ENCODE peak calls at places on chromosomes 13 and 19, in eight cellular contexts. U, O, D, R, E, A, G and T are unnamed samples.

GRCh38 chr13:95710313-95710712 is 33.4 kb downstream of the DNAJC3 start:
- DNase-seq in R (no peak), D (no peak), G (no peak), U (no peak), O (no peak), E (no peak), A (peak), T (peak)

GRCh38 chr13:95477187-95477586 is 75.3 kb upstream of the CLDN10 start:
- DNase-seq in O (no peak), U (no peak), A (no peak), E (no peak), D (no peak), G (no peak), R (no peak), T (no peak)

GRCh38 chr13:73521291-73521626 is 462.5 kb downstream of the KLF5 start:
- DNase-seq in O (no peak), D (no peak), R (no peak), U (no peak), A (no peak), E (no peak), G (peak), T (no peak)

GRCh38 chr19:34232566-34233481 is 21.5 kb upstream of the GARRE1 start:
- DNase-seq in O (no peak), U (peak), R (no peak), G (no peak), E (no peak), D (no peak), A (peak), T (peak)

GRCh38 chr19:35344511-35345031 is 3.1 kb upstream of the FFAR1 start:
- DNase-seq in E (no peak), U (peak), G (no peak), R (no peak), A (no peak), D (no peak), O (no peak), T (no peak)

GRCh38 chr19:1847684-1848398 is 442 bp downstream of the REXO1 start:
- DNase-seq in O (peak), A (no peak), D (no peak), G (no peak), R (no peak), U (no peak), E (peak), T (no peak)

GRCh38 chr19:3459322-3459881 is 20.9 kb downstream of the SMIM24 start:
- DNase-seq in O (no peak), D (peak), A (peak), E (peak), R (no peak), G (no peak), U (peak), T (peak)

GRCh38 chr19:38665950-38666661 is 18.7 kb downstream of the ACTN4 start:
- DNase-seq in R (no peak), U (peak), D (peak), A (no peak), G (no peak), E (no peak), O (no peak), T (no peak)

GRCh38 chr13:106263801-106264200 is 271.7 kb downstream of the EFNB2 start:
- DNase-seq in U (no peak), E (no peak), R (no peak), A (peak), G (no peak), O (no peak), D (no peak), T (no peak)

GRCh38 chr19:4069331-4069959 is 2.7 kb upstream of the ZBTB7A start:
- DNase-seq in D (no peak), E (no peak), U (no peak), R (no peak), O (no peak), G (no peak), A (no peak), T (no peak)

GRCh38 chr19:54873990-54874389 is at the start of gene FCAR:
- DNase-seq in R (no peak), U (no peak), G (no peak), E (no peak), O (no peak), D (no peak), A (no peak), T (no peak)

GRCh38 chr13:101523732-101524131 is 71.3 kb downstream of the ITGBL1 start:
- DNase-seq in R (no peak), A (peak), U (no peak), O (no peak), G (no peak), E (no peak), D (no peak), T (peak)

GRCh38 chr13:39835253-39835652 is 179.8 kb downstream of the COG6 start:
- DNase-seq in R (no peak), U (no peak), G (no peak), D (no peak), O (no peak), A (peak), E (no peak), T (no peak)

GRCh38 chr19:35915508-35915907 is 7.4 kb upstream of the TYROBP start:
- DNase-seq in O (no peak), A (no peak), E (no peak), R (no peak), D (no peak), G (no peak), U (no peak), T (no peak)

GRCh38 chr19:28184997-28185396 is 1028.0 kb downstream of the UQCRFS1 start:
- DNase-seq in G (no peak), R (no peak), D (no peak), O (no peak), A (peak), U (no peak), E (no peak), T (no peak)

GRCh38 chr13:100673376-100673830 is 1.2 kb downstream of the TMTC4 start:
- DNase-seq in D (no peak), E (no peak), R (no peak), G (no peak), A (no peak), O (no peak), U (no peak), T (no peak)

GRCh38 chr19:1672038-1672768 is 19.8 kb upstream of the TCF3 start:
- DNase-seq in D (no peak), R (peak), A (no peak), E (peak), O (peak), U (no peak), G (peak), T (no peak)

GRCh38 chr19:38736413-38737280 is 7.6 kb downstream of the CAPN12 start:
- DNase-seq in D (peak), R (peak), U (no peak), O (peak), E (peak), G (peak), A (no peak), T (no peak)

GRCh38 chr19:16970821-16971220 is 55.8 kb downstream of the CPAMD8 start:
- DNase-seq in G (no peak), R (no peak), U (no peak), A (no peak), E (no peak), D (no peak), O (no peak), T (no peak)

GRCh38 chr13:108897955-108898354 is 268.5 kb downstream of the MYO16 start:
- DNase-seq in G (no peak), O (no peak), U (no peak), D (no peak), A (no peak), R (no peak), E (no peak), T (no peak)

GRCh38 chr19:5497297-5497696 is 42.1 kb downstream of the ZNRF4 start:
- DNase-seq in G (no peak), A (no peak), R (no peak), E (no peak), D (no peak), U (no peak), O (no peak), T (no peak)

GRCh38 chr19:58538257-58539168 is 5.4 kb upstream of the TRIM28 start:
- DNase-seq in E (peak), O (no peak), D (no peak), A (no peak), U (peak), R (no peak), G (no peak), T (no peak)

GRCh38 chr13:99978781-99979452 is 2.7 kb upstream of the ZIC2 start:
- DNase-seq in A (no peak), E (no peak), O (no peak), G (no peak), R (no peak), U (no peak), D (no peak), T (no peak)

GRCh38 chr19:18049390-18049789 is 37.3 kb downstream of the IL12RB1 start:
- DNase-seq in A (no peak), D (peak), G (no peak), E (no peak), U (peak), O (no peak), R (no peak), T (no peak)

GRCh38 chr19:38118176-38118575 is 105.8 kb downstream of the DPF1 start:
- DNase-seq in R (no peak), E (no peak), G (no peak), A (no peak), U (no peak), O (no peak), D (no peak), T (no peak)

GRCh38 chr13:101434486-101434885 is 18.0 kb upstream of the ITGBL1 start:
- DNase-seq in E (no peak), U (no peak), A (no peak), G (no peak), R (no peak), O (no peak), D (no peak), T (no peak)

GRCh38 chr13:87777395-87777794 is 106.2 kb downstream of the SLITRK5 start:
- DNase-seq in O (no peak), R (no peak), D (no peak), A (peak), G (no peak), E (peak), U (no peak), T (no peak)

GRCh38 chr13:94186470-94186869 is 293.0 kb downstream of the DCT start:
- DNase-seq in A (no peak), U (no peak), E (no peak), D (no peak), G (no peak), R (no peak), O (no peak), T (no peak)

GRCh38 chr19:2207991-2208860 is 27.9 kb downstream of the PLEKHJ1 start:
- DNase-seq in D (no peak), O (no peak), E (no peak), R (no peak), U (peak), G (no peak), A (no peak), T (no peak)

GRCh38 chr19:49658139-49658517 is 7.5 kb downstream of the IRF3 start:
- DNase-seq in O (no peak), G (no peak), E (no peak), A (no peak), R (no peak), D (no peak), U (no peak), T (no peak)

GRCh38 chr13:20565120-20565736 is 1.7 kb upstream of the IFT88 start:
- DNase-seq in U (no peak), E (no peak), R (no peak), A (no peak), G (no peak), O (no peak), D (no peak), T (no peak)

GRCh38 chr13:51977606-51978005 is 33.6 kb downstream of the ATP7B start:
- DNase-seq in U (no peak), D (no peak), O (no peak), R (no peak), E (no peak), A (no peak), G (no peak), T (no peak)